ENCODE peak calls at places on chromosomes 16 and 17, in six cellular contexts. T is right atrium auricular region; S is tibial artery; I is left ventricle myocardium inferior; J is CD8-positive, alpha-beta T cell; V is upper lobe of right lung. B is an unnamed sample. For H3K4me1, the result is how much of the 10 kb centered on the place peaks cover.

GRCh38 chr17:30997842-30998241 is 27.0 kb downstream of the RNF135 start:
- DNase-seq in J (no peak), I (no peak), S (no peak), V (no peak), T (no peak), B (no peak)

GRCh38 chr16:85649411-85649977 is 36.4 kb downstream of the GSE1 start:
- DNase-seq in V (no peak), T (no peak), S (no peak), I (no peak), J (no peak), B (no peak)

GRCh38 chr17:80969674-80970043 is 22.0 kb upstream of the CHMP6 start:
- DNase-seq in J (no peak), I (no peak), T (no peak), S (no peak), V (no peak), B (no peak)

GRCh38 chr16:84555418-84556196 is 51.1 kb upstream of the MEAK7 start:
- DNase-seq in S (no peak), V (no peak), J (no peak), I (no peak), T (no peak), B (no peak)

GRCh38 chr17:75271233-75271954 is 363 bp upstream of the MIF4GD start:
- DNase-seq in J (peak), V (peak), I (peak), S (peak), T (no peak), B (peak)

GRCh38 chr17:41917957-41918391 is 777 bp downstream of the ACLY start:
- DNase-seq in I (peak), T (peak), S (peak), V (peak), J (peak), B (peak)

GRCh38 chr17:65362826-65363225 is 198.6 kb downstream of the AXIN2 start:
- DNase-seq in I (no peak), S (no peak), V (no peak), T (no peak), J (no peak), B (no peak)

GRCh38 chr17:80803451-80804428 is 187.9 kb upstream of the CHMP6 start:
- DNase-seq in S (peak), J (no peak), V (peak), T (no peak), I (no peak), B (peak)

GRCh38 chr16:48013476-48013875 is 142.3 kb downstream of the ABCC12 start:
- DNase-seq in J (no peak), T (no peak), V (no peak), I (no peak), S (no peak), B (no peak)

GRCh38 chr17:33892677-33893076 is 362.4 kb upstream of the CCL2 start:
- DNase-seq in T (no peak), I (no peak), S (no peak), V (no peak), J (no peak), B (no peak)

DNA sequence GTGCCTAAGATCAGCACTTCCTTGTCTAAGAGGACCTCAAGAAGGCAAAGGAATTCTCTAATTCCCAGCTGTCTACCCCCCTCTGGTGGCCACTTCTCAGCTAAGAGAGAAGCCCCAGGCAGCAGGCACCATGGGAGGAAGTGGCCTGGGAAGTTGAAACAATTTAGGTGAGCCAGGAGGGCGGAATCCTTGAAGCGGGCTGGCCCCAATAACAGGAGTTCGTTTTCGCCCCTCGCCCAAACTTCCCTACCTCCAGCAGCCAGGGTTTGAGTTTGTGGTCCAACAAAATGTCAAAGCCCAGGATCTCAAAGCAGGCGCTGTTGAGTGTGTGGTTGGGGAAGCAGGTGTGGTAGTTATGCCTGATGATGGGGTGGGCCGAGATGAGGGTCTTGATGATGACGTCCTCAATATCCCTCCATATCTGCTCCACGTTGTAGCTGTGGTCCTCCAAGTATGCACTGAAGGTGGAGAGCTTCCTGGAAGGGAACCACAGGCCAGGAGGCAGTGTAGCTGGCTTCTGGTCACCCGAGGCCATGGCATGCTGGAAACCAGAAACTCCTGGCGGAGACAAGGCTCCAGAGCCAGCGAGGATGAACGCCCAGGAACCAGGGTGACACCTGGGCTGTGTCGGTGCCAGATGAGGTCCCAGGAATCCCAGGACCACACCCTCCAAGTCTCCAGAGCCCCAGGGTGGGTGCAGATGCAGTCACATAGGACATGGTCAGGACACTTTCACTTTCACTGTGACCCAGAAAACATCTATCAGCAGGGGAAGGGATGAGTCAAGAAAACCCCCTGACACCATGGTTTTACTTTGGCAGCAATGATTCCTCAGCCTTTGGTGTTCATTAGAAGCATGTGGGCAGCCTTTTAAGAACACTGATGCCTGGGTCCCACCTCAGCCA is 25.6 kb downstream of the TTLL6 start:
- DNase-seq in I (peak), T (peak), S (peak), J (no peak), V (peak), B (no peak)
- H3K4me1 ChIP-seq in I (under half), T (under half), S (under half), J (under half), V (under half), B (under half)

GRCh38 chr17:78797213-78797612 is 15.1 kb upstream of the CYTH1 start:
- DNase-seq in S (no peak), V (no peak), J (no peak), I (no peak), T (no peak), B (no peak)
- H3K27ac ChIP-seq in S (no peak), V (no peak), J (no peak), I (peak), T (no peak), B (no peak)

GRCh38 chr17:61407211-61407911 is 7.7 kb downstream of the TBX2 start:
- DNase-seq in T (no peak), J (no peak), V (peak), S (peak), I (no peak), B (no peak)
- H3K4me3 ChIP-seq in T (no peak), J (no peak), V (peak), S (no peak), I (peak), B (no peak)

GRCh38 chr16:27314986-27315332 is 1.2 kb downstream of the IL4R start:
- DNase-seq in J (no peak), S (peak), T (no peak), V (no peak), I (no peak), B (no peak)

GRCh38 chr16:27315333-27316037 is 1.7 kb downstream of the IL4R start:
- DNase-seq in S (peak), J (peak), I (peak), V (peak), T (peak), B (peak)

GRCh38 chr16:27317738-27318398 is 4.1 kb downstream of the IL4R start:
- DNase-seq in S (no peak), V (no peak), I (no peak), T (no peak), J (no peak), B (peak)

GRCh38 chr16:27317320-27317719 is 3.5 kb downstream of the IL4R start:
- DNase-seq in V (no peak), J (no peak), S (no peak), T (no peak), I (no peak), B (no peak)

GRCh38 chr16:27316038-27316680 is 2.4 kb downstream of the IL4R start:
- DNase-seq in V (no peak), S (no peak), I (no peak), T (no peak), J (no peak), B (no peak)
- H3K4me1 ChIP-seq in V (half or more), S (half or more), I (half or more), T (under half), J (half or more), B (under half)

GRCh38 chr17:37789166-37789565 is 44.3 kb upstream of the HNF1B start:
- DNase-seq in T (no peak), I (no peak), S (no peak), V (no peak), J (no peak), B (no peak)
- H3K27ac ChIP-seq in T (no peak), I (no peak), S (no peak), V (no peak), J (no peak), B (no peak)